ENCODE peak calls at places on chromosomes 16 and 17, in five cellular contexts. T is BE2C; E is transverse colon; S is activated T-cell treated with anti-CD3 and anti-CD28 coated beads, Interleukin-2, amount 50 U/mL, for 72 hours; B is stimulated activated CD4-positive, alpha-beta T cell treated with anti-CD3 and anti-CD28 coated beads, TNF-alpha, amount 100 ng/mL, for 24 hours. J is an unnamed sample.

GRCh38 chr17:64223283-64223682 is 39.8 kb downstream of the TEX2 start:
- DNase-seq in T (no peak), E (no peak), S (no peak), B (no peak), J (no peak)

GRCh38 chr17:68290268-68290954 is 516 bp downstream of the SLC16A6 start:
- DNase-seq in T (peak), E (peak), S (peak), B (peak), J (no peak)

GRCh38 chr17:59725691-59726090 is 18.2 kb downstream of the VMP1 start:
- DNase-seq in T (no peak), E (no peak), S (no peak), B (no peak), J (no peak)

GRCh38 chr17:63480192-63480784 is 3.4 kb downstream of the ACE start:
- DNase-seq in T (no peak), E (no peak), S (no peak), B (no peak), J (no peak)

GRCh38 chr16:16857603-16858283 is 478.8 kb downstream of the NPIPA7 start:
- DNase-seq in T (no peak), E (no peak), S (no peak), B (no peak), J (no peak)

GRCh38 chr17:80982426-80982974 is 9.1 kb upstream of the CHMP6 start:
- DNase-seq in T (no peak), E (no peak), S (no peak), B (no peak), J (no peak)

GRCh38 chr17:32913593-32913992 is 14.4 kb upstream of the TMEM98 start:
- DNase-seq in T (no peak), E (no peak), S (no peak), B (no peak), J (no peak)

GRCh38 chr17:83077411-83077810 is 2.0 kb upstream of the METRNL start:
- DNase-seq in T (no peak), E (no peak), S (no peak), B (no peak), J (no peak)